ENCODE peak calls at places on chromosomes 6 and 20, in nine cellular contexts. D is astrocyte of the spinal cord, C is PC-3, T is WTC11, K is AG10803, B is left lung, A is lower leg skin, S is cardiac muscle cell, P is MM.1S. W is an unnamed sample.

GRCh38 chr6:38027685-38028373 is 208.3 kb downstream of the ZFAND3 start:
- DNase-seq in D (peak; percentile 12), C (no peak), S (peak; percentile 33), B (no peak), K (peak; percentile 17), P (peak; percentile 7), A (no peak), T (no peak), W (no peak)

GRCh38 chr6:35096129-35096852 is 44.8 kb downstream of the TCP11 start:
- DNase-seq in T (no peak), P (no peak), C (peak; percentile 80), B (no peak), K (peak; percentile 84), S (peak; percentile 75), A (no peak), D (peak; percentile 66), W (peak; percentile 33)

GRCh38 chr6:84033523-84034451 is at the start of gene MRAP2:
- DNase-seq in T (peak; percentile 66), K (peak; percentile 4), P (no peak), C (no peak), D (peak; percentile 6), A (no peak), S (peak; percentile 34), B (peak; percentile 34), W (no peak)

GRCh38 chr6:46014511-46015118 is 1.0 kb downstream of the CLIC5 start:
- DNase-seq in A (no peak), D (peak; percentile 5), B (peak; percentile 37), T (peak; percentile 50), C (no peak), P (no peak), S (no peak), K (no peak), W (no peak)

GRCh38 chr6:124742971-124743370 is 219.3 kb upstream of the RNF217 start:
- DNase-seq in T (no peak), C (peak; percentile 55), D (peak; percentile 42), B (no peak), K (no peak), P (no peak), A (no peak), S (no peak), W (peak; percentile 74)

GRCh38 chr20:20211274-20211987 is 156.5 kb upstream of the INSM1 start:
- DNase-seq in D (peak; percentile 35), S (no peak), C (peak; percentile 58), A (no peak), K (peak; percentile 25), T (no peak), P (no peak), B (no peak), W (no peak)

GRCh38 chr6:132490478-132491204 is 22.3 kb downstream of the STX7 start:
- DNase-seq in P (no peak), T (no peak), A (no peak), B (no peak), C (no peak), K (peak; percentile 12), S (no peak), D (no peak), W (no peak)

GRCh38 chr6:121847806-121848522 is 412.5 kb downstream of the GJA1 start:
- DNase-seq in A (no peak), P (no peak), T (no peak), D (no peak), B (no peak), S (no peak), C (no peak), K (no peak), W (no peak)

GRCh38 chr20:54166987-54167662 is 6.7 kb downstream of the CYP24A1 start:
- DNase-seq in D (no peak), A (no peak), P (no peak), B (no peak), C (no peak), K (no peak), T (no peak), S (no peak), W (no peak)

GRCh38 chr6:110399219-110400071 is 15.9 kb downstream of the DDO start:
- DNase-seq in C (no peak), B (no peak), K (no peak), P (no peak), S (peak; percentile 35), D (no peak), A (no peak), T (no peak), W (no peak)

GRCh38 chr20:36784900-36785299 is 11.3 kb upstream of the DSN1 start:
- DNase-seq in B (no peak), T (no peak), S (peak; percentile 23), P (no peak), A (no peak), D (no peak), K (peak; percentile 13), C (no peak), W (no peak)

GRCh38 chr20:9215539-9215938 is 146.7 kb downstream of the PLCB4 start:
- DNase-seq in K (no peak), D (no peak), A (no peak), P (no peak), S (no peak), C (peak; percentile 59), B (no peak), T (no peak), W (no peak)
- TF ChIP-seq CTCF in K (peak; percentile 47), D (peak; percentile 43), A (no peak), P (no peak), S (peak; percentile 33), C (peak; percentile 84), B (no peak), T (no peak), W (peak; percentile 21)

GRCh38 chr6:33250731-33251130 is 20.9 kb downstream of the VPS52 start:
- DNase-seq in S (no peak), T (no peak), B (no peak), A (no peak), D (no peak), P (no peak), C (no peak), K (no peak), W (no peak)
- TF ChIP-seq CTCF in S (no peak), T (no peak), B (no peak), A (no peak), D (no peak), P (no peak), C (no peak), K (no peak), W (no peak)

DNA sequence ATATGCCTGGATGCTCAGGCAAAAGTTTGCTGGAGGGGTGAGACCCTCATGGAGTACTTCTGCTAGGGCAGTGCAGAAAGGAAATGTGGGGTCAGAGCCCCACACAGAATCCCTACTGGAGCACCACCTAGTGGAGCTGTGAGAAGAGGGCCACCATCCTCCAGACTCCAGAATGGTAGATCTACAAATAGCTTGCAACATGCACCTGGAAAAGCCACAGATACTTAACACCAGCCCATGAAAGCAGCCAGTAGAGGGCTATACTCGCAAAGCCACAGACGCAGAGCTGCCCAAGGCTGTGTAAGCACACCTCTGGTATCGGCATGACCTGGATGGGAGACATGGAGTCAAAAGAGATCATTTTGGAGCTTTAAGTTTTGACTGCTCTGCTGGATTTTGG is 60.7 kb upstream of the GJE1 start:
- DNase-seq in T (peak; percentile 46), A (no peak), D (no peak), K (no peak), B (no peak), C (no peak), P (no peak), S (no peak), W (no peak)
- TF ChIP-seq CTCF in T (no peak), A (no peak), D (no peak), K (no peak), B (no peak), C (no peak), P (no peak), S (peak; percentile 15), W (peak; percentile 7)

GRCh38 chr6:40170856-40171255 is 236.6 kb upstream of the MOCS1 start:
- DNase-seq in P (no peak), S (no peak), D (no peak), B (no peak), K (no peak), C (no peak), T (no peak), A (no peak), W (no peak)
- TF ChIP-seq CTCF in P (no peak), S (no peak), D (no peak), B (no peak), K (no peak), C (no peak), T (no peak), A (no peak), W (no peak)

GRCh38 chr20:13771853-13772453 is 12.8 kb downstream of the ESF1 start:
- DNase-seq in C (peak; percentile 72), T (no peak), K (peak; percentile 34), B (no peak), A (no peak), S (peak; percentile 41), P (peak; percentile 28), D (peak; percentile 41), W (no peak)
- TF ChIP-seq CTCF in C (peak; percentile 76), T (peak; percentile 19), K (peak; percentile 54), B (peak; percentile 20), A (no peak), S (peak; percentile 39), P (peak; percentile 43), D (peak; percentile 33), W (peak; percentile 32)

GRCh38 chr20:58378704-58379103 is 10.3 kb upstream of the VAPB start:
- DNase-seq in B (no peak), S (no peak), C (no peak), T (no peak), D (no peak), P (no peak), A (no peak), K (no peak), W (no peak)
- TF ChIP-seq CTCF in B (no peak), S (peak; percentile 19), C (peak; percentile 50), T (no peak), D (peak; percentile 25), P (no peak), A (no peak), K (peak; percentile 20), W (no peak)

GRCh38 chr6:52089758-52090348 is 2.4 kb upstream of the PKHD1 start:
- DNase-seq in D (no peak), T (no peak), S (no peak), P (no peak), K (no peak), A (no peak), C (peak; percentile 25), B (no peak), W (no peak)

DNA sequence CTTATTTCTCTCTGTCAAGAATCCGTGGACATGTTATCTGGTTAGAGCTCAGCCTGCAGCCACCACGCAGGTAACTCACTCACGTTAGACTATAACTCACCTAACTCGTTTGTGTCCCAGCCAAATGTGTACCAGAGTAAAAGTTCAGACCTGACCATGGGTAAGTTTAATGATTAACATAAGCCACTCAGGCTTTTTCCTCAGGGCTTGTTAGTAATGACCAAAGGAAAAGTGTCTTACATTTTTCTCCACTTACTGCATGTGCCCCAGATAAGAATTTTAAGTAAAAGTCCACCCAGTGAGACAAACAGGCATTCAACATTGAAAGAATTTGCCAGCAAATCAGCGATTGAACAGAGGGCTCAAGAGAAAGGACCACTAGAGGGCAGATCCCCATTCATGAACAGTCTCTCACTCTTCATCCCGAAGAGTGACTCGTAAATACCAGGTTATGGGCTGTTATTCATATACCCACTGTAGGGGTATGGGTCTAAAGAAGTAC is at the start of gene PKHD1:
- DNase-seq in A (no peak), T (no peak), D (no peak), S (peak; percentile 1), P (no peak), B (no peak), C (peak; percentile 79), K (peak; percentile 16), W (no peak)
- TF ChIP-seq CTCF in A (no peak), T (peak; percentile 21), D (peak; percentile 28), S (no peak), P (peak; percentile 26), B (no peak), C (peak; percentile 76), K (peak; percentile 54), W (peak; percentile 44)

GRCh38 chr6:117399924-117400323 is 25.8 kb downstream of the ROS1 start:
- DNase-seq in B (no peak), S (peak; percentile 21), K (no peak), D (peak; percentile 18), T (no peak), A (no peak), P (no peak), C (peak; percentile 41), W (no peak)
- TF ChIP-seq CTCF in B (no peak), S (peak; percentile 38), K (peak; percentile 53), D (peak; percentile 48), T (no peak), A (no peak), P (no peak), C (peak; percentile 53), W (peak; percentile 48)